ENCODE peak calls at places on chromosomes 13 and 19, in four cellular contexts. K, T, E and X are unnamed samples.

GRCh38 chr13:30299746-30300145 is 7.6 kb downstream of the KATNAL1 start:
- DNase-seq in T (no peak), K (no peak), E (no peak), X (no peak)

GRCh38 chr13:81597101-81597500 is 1256.2 kb upstream of the SPRY2 start:
- DNase-seq in E (no peak), K (no peak), T (no peak), X (no peak)

GRCh38 chr13:95788100-95788463 is 111.1 kb downstream of the DNAJC3 start:
- DNase-seq in T (no peak), E (no peak), K (no peak), X (no peak)

GRCh38 chr13:26376430-26376829 is 122.5 kb downstream of the CDK8 start:
- DNase-seq in T (no peak), K (no peak), E (no peak), X (no peak)

GRCh38 chr13:101654916-101655315 is 202.4 kb downstream of the ITGBL1 start:
- DNase-seq in K (no peak), E (no peak), T (no peak), X (no peak)

GRCh38 chr19:15437355-15438123 is 12.2 kb downstream of the WIZ start:
- DNase-seq in E (no peak), T (peak), K (no peak), X (no peak)

GRCh38 chr19:17996826-17997316 is 11.1 kb upstream of the ARRDC2 start:
- DNase-seq in E (no peak), T (peak), K (peak), X (peak)

GRCh38 chr19:42074513-42075363 is 1.2 kb upstream of the ZNF574 start:
- DNase-seq in E (no peak), K (peak), T (no peak), X (no peak)

GRCh38 chr13:53010374-53011105 is 18.1 kb upstream of the OLFM4 start:
- DNase-seq in T (peak), K (no peak), E (no peak), X (no peak)

GRCh38 chr13:74289130-74289529 is 154.9 kb upstream of the KLF12 start:
- DNase-seq in E (no peak), K (no peak), T (no peak), X (no peak)

GRCh38 chr19:1840541-1841115 is 7.7 kb downstream of the REXO1 start:
- DNase-seq in T (peak), E (no peak), K (peak), X (no peak)

GRCh38 chr19:18513868-18514267 is 8.0 kb downstream of the ELL start:
- DNase-seq in E (no peak), K (no peak), T (no peak), X (no peak)

GRCh38 chr19:19250196-19250801 is 22.8 kb downstream of the TM6SF2 start:
- DNase-seq in E (no peak), T (peak), K (no peak), X (no peak)

GRCh38 chr13:107457686-107458085 is 757.6 kb downstream of the LIG4 start:
- DNase-seq in T (no peak), E (no peak), K (no peak), X (no peak)

GRCh38 chr13:59963827-59964226 is 199.9 kb downstream of the DIAPH3 start:
- DNase-seq in K (no peak), E (no peak), T (no peak), X (no peak)

GRCh38 chr19:55304279-55304978 is 20.6 kb downstream of the BRSK1 start:
- DNase-seq in E (no peak), K (peak), T (peak), X (peak)

GRCh38 chr19:51003316-51003715 is 1.9 kb upstream of the KLK8 start:
- DNase-seq in T (no peak), K (no peak), E (no peak), X (no peak)

GRCh38 chr19:1169921-1170885 is 3.9 kb downstream of the SBNO2 start:
- DNase-seq in K (peak), T (no peak), E (no peak), X (peak)

GRCh38 chr19:4889034-4889825 is 13.5 kb downstream of the ARRDC5 start:
- DNase-seq in K (no peak), T (no peak), E (no peak), X (no peak)

GRCh38 chr13:109111141-109111540 is 481.7 kb downstream of the MYO16 start:
- DNase-seq in T (no peak), K (no peak), E (no peak), X (no peak)

GRCh38 chr13:24678151-24678550 is 2.1 kb upstream of the ATP12A start:
- DNase-seq in E (no peak), K (peak), T (no peak), X (no peak)

GRCh38 chr19:22623841-22624221 is 10.3 kb upstream of the ZNF492 start:
- DNase-seq in E (no peak), K (no peak), T (no peak), X (no peak)

GRCh38 chr19:17794412-17794730 is 567 bp upstream of the B3GNT3 start:
- DNase-seq in K (no peak), E (no peak), T (no peak), X (no peak)

GRCh38 chr19:51712461-51713081 is 11.2 kb downstream of the HAS1 start:
- DNase-seq in K (peak), T (no peak), E (no peak), X (peak)

GRCh38 chr19:15436012-15436825 is 13.5 kb downstream of the WIZ start:
- DNase-seq in E (no peak), K (peak), T (no peak), X (no peak)

GRCh38 chr19:2711175-2711936 is 8.9 kb upstream of the GNG7 start:
- DNase-seq in K (peak), E (no peak), T (no peak), X (no peak)

GRCh38 chr19:52923782-52924593 is 760 bp upstream of the ZNF888 start:
- DNase-seq in K (peak), T (peak), E (no peak), X (peak)

GRCh38 chr13:79404985-79405384 is 1.1 kb downstream of the RBM26 start:
- DNase-seq in E (no peak), T (no peak), K (peak), X (no peak)

GRCh38 chr13:112861876-112862615 is 107.0 kb upstream of the MCF2L start:
- DNase-seq in T (no peak), K (no peak), E (no peak), X (no peak)

GRCh38 chr13:51093574-51093973 is 17.5 kb downstream of the C13orf42 start:
- DNase-seq in T (no peak), E (no peak), K (no peak), X (no peak)

GRCh38 chr13:27338816-27339215 is 68.2 kb downstream of the RASL11A start:
- DNase-seq in T (peak), K (peak), E (no peak), X (peak)

GRCh38 chr19:15262011-15262410 is 29.8 kb upstream of the EPHX3 start:
- DNase-seq in E (no peak), K (no peak), T (no peak), X (no peak)

GRCh38 chr13:99431927-99432636 is 69.2 kb upstream of the TM9SF2 start:
- DNase-seq in E (peak), K (no peak), T (no peak), X (no peak)

GRCh38 chr13:100646030-100646673 is 28.4 kb downstream of the TMTC4 start:
- DNase-seq in E (no peak), K (peak), T (peak), X (peak)

GRCh38 chr19:1324792-1325567 is 39.3 kb downstream of the EFNA2 start:
- DNase-seq in E (no peak), K (peak), T (peak), X (peak)

GRCh38 chr13:76976488-76976887 is 15.4 kb upstream of the CLN5 start:
- DNase-seq in T (no peak), E (no peak), K (no peak), X (no peak)

GRCh38 chr19:38517321-38517720 is 83.8 kb downstream of the RYR1 start:
- DNase-seq in K (no peak), E (no peak), T (no peak), X (no peak)

GRCh38 chr13:110712081-110712848 is 1.2 kb upstream of the ING1 start:
- DNase-seq in K (peak), E (peak), T (peak), X (peak)

GRCh38 chr13:75307370-75307984 is 174.5 kb downstream of the TBC1D4 start:
- DNase-seq in K (no peak), T (no peak), E (no peak), X (no peak)

DNA sequence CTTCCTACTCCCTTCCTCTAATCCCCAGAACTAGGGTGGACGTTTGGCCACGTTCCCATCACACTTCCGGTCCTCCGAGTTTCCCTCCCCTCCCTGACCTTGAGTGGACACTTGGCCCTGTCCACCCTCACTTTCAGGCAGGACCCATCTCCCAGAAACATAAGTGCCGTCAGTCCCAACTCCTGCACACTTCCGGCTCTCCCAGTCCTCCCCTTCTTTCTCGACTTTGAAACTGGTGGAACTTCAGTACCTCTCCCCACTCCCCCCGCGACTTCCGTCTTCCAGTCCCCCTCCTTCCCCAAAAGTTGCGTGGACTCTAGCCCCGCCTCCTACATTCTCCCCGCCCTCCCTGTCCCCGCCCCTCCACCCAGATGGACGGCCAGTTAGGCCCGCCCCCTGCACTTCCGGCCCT is 278 bp upstream of the ZNF274 start:
- DNase-seq in K (peak), E (no peak), T (no peak), X (no peak)
- TF ChIP-seq ETV6 in K (no peak), E (no peak), T (no peak), X (no peak)

GRCh38 chr19:48724796-48725753 is 5.5 kb upstream of the MAMSTR start:
- DNase-seq in T (no peak), E (no peak), K (peak), X (no peak)
- TF ChIP-seq ETV6 in T (no peak), E (no peak), K (no peak), X (no peak)

GRCh38 chr13:48266967-48267639 is 34.1 kb downstream of the ITM2B start:
- DNase-seq in E (no peak), K (no peak), T (no peak), X (no peak)
- TF ChIP-seq ETV6 in E (no peak), K (no peak), T (no peak), X (no peak)

GRCh38 chr19:31664997-31665396 is 315.8 kb upstream of the TSHZ3 start:
- DNase-seq in T (no peak), E (no peak), K (no peak), X (no peak)

GRCh38 chr19:31664096-31664495 is 314.9 kb upstream of the TSHZ3 start:
- DNase-seq in E (no peak), K (no peak), T (no peak), X (no peak)

GRCh38 chr19:31656507-31656906 is 307.3 kb upstream of the TSHZ3 start:
- DNase-seq in K (no peak), E (no peak), T (no peak), X (no peak)

GRCh38 chr19:31658993-31659896 is 310.0 kb upstream of the TSHZ3 start:
- DNase-seq in T (no peak), E (no peak), K (no peak), X (no peak)

GRCh38 chr19:31659897-31660210 is 310.6 kb upstream of the TSHZ3 start:
- DNase-seq in E (no peak), T (no peak), K (no peak), X (no peak)
- TF ChIP-seq ETV6 in E (no peak), T (no peak), K (no peak), X (no peak)

DNA sequence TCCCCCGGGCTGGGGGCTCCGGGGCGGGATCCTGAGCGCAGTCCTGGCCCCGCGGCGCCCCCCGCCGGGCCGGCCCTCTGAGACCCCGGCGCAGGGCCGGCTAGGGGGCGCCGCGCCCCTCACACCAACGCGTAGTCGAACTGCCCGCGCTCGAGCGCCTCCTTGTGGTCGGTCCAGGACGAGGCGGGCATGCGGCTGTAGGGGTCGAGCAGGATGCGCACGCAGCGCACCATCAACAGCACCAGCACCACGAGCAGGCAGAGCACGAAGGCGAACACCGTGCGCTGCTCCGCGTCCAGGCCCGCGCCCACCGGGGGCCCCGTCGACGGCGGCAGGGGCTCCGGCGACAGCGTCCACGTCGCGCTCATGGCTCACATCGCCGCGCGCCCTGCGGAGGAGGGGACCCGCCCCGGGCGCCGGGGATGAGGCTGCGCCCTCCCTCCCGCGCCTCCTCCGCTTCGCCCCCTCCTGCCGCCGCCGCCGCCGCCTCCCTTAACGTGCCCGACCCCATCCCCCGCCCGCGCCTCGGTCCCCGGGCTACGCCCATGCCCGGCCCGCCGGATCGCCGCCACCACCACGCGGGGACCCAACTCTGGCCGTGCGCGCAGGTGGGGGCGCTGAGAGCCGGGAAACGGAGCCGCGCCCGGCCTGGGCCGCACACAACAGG is 631 bp downstream of the CTXN1 start:
- DNase-seq in K (peak), T (peak), E (no peak), X (peak)
- TF ChIP-seq ETV6 in K (peak), T (peak), E (no peak), X (peak)

DNA sequence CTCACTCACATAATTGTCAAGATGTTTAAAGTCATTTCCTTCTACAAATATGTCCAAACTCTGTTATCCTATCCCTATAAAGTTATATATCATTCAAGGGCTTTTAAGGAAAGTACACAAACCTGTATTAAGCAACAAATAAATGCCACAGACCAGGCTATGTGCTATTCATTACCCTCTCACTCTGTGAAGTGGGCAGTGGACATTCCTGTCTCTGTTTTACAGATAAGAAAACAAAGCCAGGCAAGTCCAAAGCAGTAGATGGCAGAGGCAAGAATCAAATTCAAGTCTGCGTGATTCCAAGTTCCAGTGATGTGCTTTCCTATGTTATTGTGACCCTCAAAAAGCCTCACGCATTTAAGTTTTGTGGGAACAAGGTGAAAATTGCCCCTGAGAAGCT is 140.5 kb downstream of the LHFPL6 start:
- DNase-seq in E (no peak), K (no peak), T (no peak), X (no peak)
- TF ChIP-seq ETV6 in E (no peak), K (no peak), T (no peak), X (no peak)

GRCh38 chr13:104592127-104592526 is 1525.9 kb upstream of the SLC10A2 start:
- DNase-seq in E (no peak), T (no peak), K (no peak), X (no peak)
- TF ChIP-seq ETV6 in E (no peak), T (no peak), K (no peak), X (no peak)